ENCODE peak calls at places on chromosomes 11 and 22, in seven cellular contexts. One of them, this sample, is unnamed.

GRCh38 chr11:44563716-44564115 is 1.7 kb upstream of the CD82 start:
- ATAC-seq in activated naive CD4-positive, alpha-beta T cell treated with anti-CD3 and anti-CD28 coated beads, Interleukin-2, amount 50 U/mL, for 72 hours: no peak
- ATAC-seq in left lobe of liver: no peak
- ATAC-seq in activated T-cell treated with anti-CD3 and anti-CD28 coated beads, Interleukin-2, amount 50 U/mL, for 4 hours: no peak
- ATAC-seq in activated naive CD8-positive, alpha-beta T cell treated with anti-CD3 and anti-CD28 coated beads, Interleukin-2, amount 10 ng/mL, durations not matched to agents 7 days and 5 days: no peak
- ATAC-seq in Right ventricle myocardium superior: no peak
- ATAC-seq in aorta: no peak
- ATAC-seq in this sample: no peak

GRCh38 chr11:96279421-96280290 is 63.3 kb downstream of the MAML2 start:
- ATAC-seq in activated naive CD4-positive, alpha-beta T cell treated with anti-CD3 and anti-CD28 coated beads, Interleukin-2, amount 50 U/mL, for 72 hours: peak; percentile 73
- ATAC-seq in left lobe of liver: no peak
- ATAC-seq in activated T-cell treated with anti-CD3 and anti-CD28 coated beads, Interleukin-2, amount 50 U/mL, for 4 hours: peak; percentile 86
- ATAC-seq in activated naive CD8-positive, alpha-beta T cell treated with anti-CD3 and anti-CD28 coated beads, Interleukin-2, amount 10 ng/mL, durations not matched to agents 7 days and 5 days: peak; percentile 55
- ATAC-seq in Right ventricle myocardium superior: no peak
- ATAC-seq in aorta: no peak
- ATAC-seq in this sample: peak; percentile 94

GRCh38 chr22:29328055-29328454 is 12.6 kb upstream of the RASL10A start:
- ATAC-seq in activated naive CD4-positive, alpha-beta T cell treated with anti-CD3 and anti-CD28 coated beads, Interleukin-2, amount 50 U/mL, for 72 hours: no peak
- ATAC-seq in left lobe of liver: no peak
- ATAC-seq in activated T-cell treated with anti-CD3 and anti-CD28 coated beads, Interleukin-2, amount 50 U/mL, for 4 hours: no peak
- ATAC-seq in activated naive CD8-positive, alpha-beta T cell treated with anti-CD3 and anti-CD28 coated beads, Interleukin-2, amount 10 ng/mL, durations not matched to agents 7 days and 5 days: no peak
- ATAC-seq in Right ventricle myocardium superior: no peak
- ATAC-seq in aorta: no peak
- ATAC-seq in this sample: peak; percentile 7

GRCh38 chr22:44691796-44692661 is 10.0 kb upstream of the PRR5 start:
- ATAC-seq in activated naive CD4-positive, alpha-beta T cell treated with anti-CD3 and anti-CD28 coated beads, Interleukin-2, amount 50 U/mL, for 72 hours: no peak
- ATAC-seq in left lobe of liver: no peak
- ATAC-seq in activated T-cell treated with anti-CD3 and anti-CD28 coated beads, Interleukin-2, amount 50 U/mL, for 4 hours: no peak
- ATAC-seq in activated naive CD8-positive, alpha-beta T cell treated with anti-CD3 and anti-CD28 coated beads, Interleukin-2, amount 10 ng/mL, durations not matched to agents 7 days and 5 days: no peak
- ATAC-seq in Right ventricle myocardium superior: no peak
- ATAC-seq in aorta: no peak
- ATAC-seq in this sample: no peak

GRCh38 chr11:113255096-113255495 is 59.3 kb upstream of the TTC12 start:
- ATAC-seq in activated naive CD4-positive, alpha-beta T cell treated with anti-CD3 and anti-CD28 coated beads, Interleukin-2, amount 50 U/mL, for 72 hours: no peak
- ATAC-seq in left lobe of liver: no peak
- ATAC-seq in activated T-cell treated with anti-CD3 and anti-CD28 coated beads, Interleukin-2, amount 50 U/mL, for 4 hours: no peak
- ATAC-seq in activated naive CD8-positive, alpha-beta T cell treated with anti-CD3 and anti-CD28 coated beads, Interleukin-2, amount 10 ng/mL, durations not matched to agents 7 days and 5 days: no peak
- ATAC-seq in Right ventricle myocardium superior: no peak
- ATAC-seq in aorta: no peak
- ATAC-seq in this sample: no peak

GRCh38 chr11:11400635-11401232 is 47.7 kb upstream of the CSNK2A3 start:
- ATAC-seq in activated naive CD4-positive, alpha-beta T cell treated with anti-CD3 and anti-CD28 coated beads, Interleukin-2, amount 50 U/mL, for 72 hours: no peak
- ATAC-seq in left lobe of liver: peak; percentile 80
- ATAC-seq in activated T-cell treated with anti-CD3 and anti-CD28 coated beads, Interleukin-2, amount 50 U/mL, for 4 hours: no peak
- ATAC-seq in activated naive CD8-positive, alpha-beta T cell treated with anti-CD3 and anti-CD28 coated beads, Interleukin-2, amount 10 ng/mL, durations not matched to agents 7 days and 5 days: no peak
- ATAC-seq in Right ventricle myocardium superior: no peak
- ATAC-seq in aorta: no peak
- ATAC-seq in this sample: no peak

GRCh38 chr11:97691061-97691460 is 1301.2 kb downstream of the JRKL start:
- ATAC-seq in activated naive CD4-positive, alpha-beta T cell treated with anti-CD3 and anti-CD28 coated beads, Interleukin-2, amount 50 U/mL, for 72 hours: no peak
- ATAC-seq in left lobe of liver: no peak
- ATAC-seq in activated T-cell treated with anti-CD3 and anti-CD28 coated beads, Interleukin-2, amount 50 U/mL, for 4 hours: no peak
- ATAC-seq in activated naive CD8-positive, alpha-beta T cell treated with anti-CD3 and anti-CD28 coated beads, Interleukin-2, amount 10 ng/mL, durations not matched to agents 7 days and 5 days: no peak
- ATAC-seq in Right ventricle myocardium superior: no peak
- ATAC-seq in aorta: no peak
- ATAC-seq in this sample: no peak

GRCh38 chr22:46758867-46759290 is 3.6 kb upstream of the TBC1D22A start:
- ATAC-seq in activated naive CD4-positive, alpha-beta T cell treated with anti-CD3 and anti-CD28 coated beads, Interleukin-2, amount 50 U/mL, for 72 hours: no peak
- ATAC-seq in left lobe of liver: peak; percentile 59
- ATAC-seq in activated T-cell treated with anti-CD3 and anti-CD28 coated beads, Interleukin-2, amount 50 U/mL, for 4 hours: no peak
- ATAC-seq in activated naive CD8-positive, alpha-beta T cell treated with anti-CD3 and anti-CD28 coated beads, Interleukin-2, amount 10 ng/mL, durations not matched to agents 7 days and 5 days: no peak
- ATAC-seq in Right ventricle myocardium superior: peak; percentile 16
- ATAC-seq in aorta: no peak
- ATAC-seq in this sample: no peak

GRCh38 chr22:46173152-46173551 is 22.8 kb downstream of the PPARA start:
- ATAC-seq in activated naive CD4-positive, alpha-beta T cell treated with anti-CD3 and anti-CD28 coated beads, Interleukin-2, amount 50 U/mL, for 72 hours: no peak
- ATAC-seq in left lobe of liver: no peak
- ATAC-seq in activated T-cell treated with anti-CD3 and anti-CD28 coated beads, Interleukin-2, amount 50 U/mL, for 4 hours: no peak
- ATAC-seq in activated naive CD8-positive, alpha-beta T cell treated with anti-CD3 and anti-CD28 coated beads, Interleukin-2, amount 10 ng/mL, durations not matched to agents 7 days and 5 days: no peak
- ATAC-seq in Right ventricle myocardium superior: peak; percentile 81
- ATAC-seq in aorta: no peak
- ATAC-seq in this sample: no peak

GRCh38 chr11:78170413-78170812 is 18.0 kb downstream of the KCTD21 start:
- ATAC-seq in activated naive CD4-positive, alpha-beta T cell treated with anti-CD3 and anti-CD28 coated beads, Interleukin-2, amount 50 U/mL, for 72 hours: no peak
- ATAC-seq in left lobe of liver: peak; percentile 2
- ATAC-seq in activated T-cell treated with anti-CD3 and anti-CD28 coated beads, Interleukin-2, amount 50 U/mL, for 4 hours: no peak
- ATAC-seq in activated naive CD8-positive, alpha-beta T cell treated with anti-CD3 and anti-CD28 coated beads, Interleukin-2, amount 10 ng/mL, durations not matched to agents 7 days and 5 days: no peak
- ATAC-seq in Right ventricle myocardium superior: no peak
- ATAC-seq in aorta: no peak
- ATAC-seq in this sample: no peak

GRCh38 chr11:2380807-2381350 is 3.8 kb downstream of the CD81 start:
- ATAC-seq in activated naive CD4-positive, alpha-beta T cell treated with anti-CD3 and anti-CD28 coated beads, Interleukin-2, amount 50 U/mL, for 72 hours: no peak
- ATAC-seq in left lobe of liver: peak; percentile 23
- ATAC-seq in activated T-cell treated with anti-CD3 and anti-CD28 coated beads, Interleukin-2, amount 50 U/mL, for 4 hours: no peak
- ATAC-seq in activated naive CD8-positive, alpha-beta T cell treated with anti-CD3 and anti-CD28 coated beads, Interleukin-2, amount 10 ng/mL, durations not matched to agents 7 days and 5 days: no peak
- ATAC-seq in Right ventricle myocardium superior: peak; percentile 21
- ATAC-seq in aorta: peak; percentile 2
- ATAC-seq in this sample: no peak

GRCh38 chr22:49660794-49661781 is 166.6 kb downstream of the BRD1 start:
- ATAC-seq in activated naive CD4-positive, alpha-beta T cell treated with anti-CD3 and anti-CD28 coated beads, Interleukin-2, amount 50 U/mL, for 72 hours: no peak
- ATAC-seq in left lobe of liver: no peak
- ATAC-seq in activated T-cell treated with anti-CD3 and anti-CD28 coated beads, Interleukin-2, amount 50 U/mL, for 4 hours: no peak
- ATAC-seq in activated naive CD8-positive, alpha-beta T cell treated with anti-CD3 and anti-CD28 coated beads, Interleukin-2, amount 10 ng/mL, durations not matched to agents 7 days and 5 days: no peak
- ATAC-seq in Right ventricle myocardium superior: no peak
- ATAC-seq in aorta: no peak
- ATAC-seq in this sample: no peak

GRCh38 chr11:19938866-19939265 is 221.4 kb downstream of the DBX1 start:
- ATAC-seq in activated naive CD4-positive, alpha-beta T cell treated with anti-CD3 and anti-CD28 coated beads, Interleukin-2, amount 50 U/mL, for 72 hours: no peak
- ATAC-seq in left lobe of liver: peak; percentile 49
- ATAC-seq in activated T-cell treated with anti-CD3 and anti-CD28 coated beads, Interleukin-2, amount 50 U/mL, for 4 hours: no peak
- ATAC-seq in activated naive CD8-positive, alpha-beta T cell treated with anti-CD3 and anti-CD28 coated beads, Interleukin-2, amount 10 ng/mL, durations not matched to agents 7 days and 5 days: no peak
- ATAC-seq in Right ventricle myocardium superior: no peak
- ATAC-seq in aorta: no peak
- ATAC-seq in this sample: no peak

GRCh38 chr22:27537481-27537891 is 264.1 kb downstream of the MN1 start:
- ATAC-seq in activated naive CD4-positive, alpha-beta T cell treated with anti-CD3 and anti-CD28 coated beads, Interleukin-2, amount 50 U/mL, for 72 hours: no peak
- ATAC-seq in left lobe of liver: no peak
- ATAC-seq in activated T-cell treated with anti-CD3 and anti-CD28 coated beads, Interleukin-2, amount 50 U/mL, for 4 hours: no peak
- ATAC-seq in activated naive CD8-positive, alpha-beta T cell treated with anti-CD3 and anti-CD28 coated beads, Interleukin-2, amount 10 ng/mL, durations not matched to agents 7 days and 5 days: no peak
- ATAC-seq in Right ventricle myocardium superior: peak; percentile 59
- ATAC-seq in aorta: no peak
- ATAC-seq in this sample: no peak

GRCh38 chr22:24331468-24332440 is 61.1 kb downstream of the SPECC1L start:
- ATAC-seq in activated naive CD4-positive, alpha-beta T cell treated with anti-CD3 and anti-CD28 coated beads, Interleukin-2, amount 50 U/mL, for 72 hours: no peak
- ATAC-seq in left lobe of liver: no peak
- ATAC-seq in activated T-cell treated with anti-CD3 and anti-CD28 coated beads, Interleukin-2, amount 50 U/mL, for 4 hours: no peak
- ATAC-seq in activated naive CD8-positive, alpha-beta T cell treated with anti-CD3 and anti-CD28 coated beads, Interleukin-2, amount 10 ng/mL, durations not matched to agents 7 days and 5 days: no peak
- ATAC-seq in Right ventricle myocardium superior: no peak
- ATAC-seq in aorta: no peak
- ATAC-seq in this sample: no peak

GRCh38 chr11:9231848-9232177 is 33.3 kb downstream of the DENND5A start:
- ATAC-seq in activated naive CD4-positive, alpha-beta T cell treated with anti-CD3 and anti-CD28 coated beads, Interleukin-2, amount 50 U/mL, for 72 hours: peak; percentile 70
- ATAC-seq in left lobe of liver: peak; percentile 80
- ATAC-seq in activated T-cell treated with anti-CD3 and anti-CD28 coated beads, Interleukin-2, amount 50 U/mL, for 4 hours: peak; percentile 41
- ATAC-seq in activated naive CD8-positive, alpha-beta T cell treated with anti-CD3 and anti-CD28 coated beads, Interleukin-2, amount 10 ng/mL, durations not matched to agents 7 days and 5 days: peak; percentile 58
- ATAC-seq in Right ventricle myocardium superior: peak; percentile 81
- ATAC-seq in aorta: no peak
- ATAC-seq in this sample: no peak

GRCh38 chr11:444397-445144 is 2.8 kb upstream of the ANO9 start:
- ATAC-seq in activated naive CD4-positive, alpha-beta T cell treated with anti-CD3 and anti-CD28 coated beads, Interleukin-2, amount 50 U/mL, for 72 hours: no peak
- ATAC-seq in left lobe of liver: no peak
- ATAC-seq in activated T-cell treated with anti-CD3 and anti-CD28 coated beads, Interleukin-2, amount 50 U/mL, for 4 hours: no peak
- ATAC-seq in activated naive CD8-positive, alpha-beta T cell treated with anti-CD3 and anti-CD28 coated beads, Interleukin-2, amount 10 ng/mL, durations not matched to agents 7 days and 5 days: no peak
- ATAC-seq in Right ventricle myocardium superior: no peak
- ATAC-seq in aorta: no peak
- ATAC-seq in this sample: no peak

GRCh38 chr11:129265125-129265788 is 73.1 kb upstream of the ARHGAP32 start:
- ATAC-seq in activated naive CD4-positive, alpha-beta T cell treated with anti-CD3 and anti-CD28 coated beads, Interleukin-2, amount 50 U/mL, for 72 hours: peak; percentile 65
- ATAC-seq in left lobe of liver: no peak
- ATAC-seq in activated T-cell treated with anti-CD3 and anti-CD28 coated beads, Interleukin-2, amount 50 U/mL, for 4 hours: no peak
- ATAC-seq in activated naive CD8-positive, alpha-beta T cell treated with anti-CD3 and anti-CD28 coated beads, Interleukin-2, amount 10 ng/mL, durations not matched to agents 7 days and 5 days: no peak
- ATAC-seq in Right ventricle myocardium superior: no peak
- ATAC-seq in aorta: no peak
- ATAC-seq in this sample: no peak

GRCh38 chr22:30582788-30583575 is 8.5 kb upstream of the GAL3ST1 start:
- ATAC-seq in activated naive CD4-positive, alpha-beta T cell treated with anti-CD3 and anti-CD28 coated beads, Interleukin-2, amount 50 U/mL, for 72 hours: no peak
- ATAC-seq in left lobe of liver: no peak
- ATAC-seq in activated T-cell treated with anti-CD3 and anti-CD28 coated beads, Interleukin-2, amount 50 U/mL, for 4 hours: no peak
- ATAC-seq in activated naive CD8-positive, alpha-beta T cell treated with anti-CD3 and anti-CD28 coated beads, Interleukin-2, amount 10 ng/mL, durations not matched to agents 7 days and 5 days: no peak
- ATAC-seq in Right ventricle myocardium superior: no peak
- ATAC-seq in aorta: no peak
- ATAC-seq in this sample: no peak

GRCh38 chr11:6647282-6647679 is 8.3 kb downstream of the DCHS1 start:
- ATAC-seq in activated naive CD4-positive, alpha-beta T cell treated with anti-CD3 and anti-CD28 coated beads, Interleukin-2, amount 50 U/mL, for 72 hours: peak; percentile 8
- ATAC-seq in left lobe of liver: peak; percentile 22
- ATAC-seq in activated T-cell treated with anti-CD3 and anti-CD28 coated beads, Interleukin-2, amount 50 U/mL, for 4 hours: no peak
- ATAC-seq in activated naive CD8-positive, alpha-beta T cell treated with anti-CD3 and anti-CD28 coated beads, Interleukin-2, amount 10 ng/mL, durations not matched to agents 7 days and 5 days: no peak
- ATAC-seq in Right ventricle myocardium superior: peak; percentile 47
- ATAC-seq in aorta: peak; percentile 12
- ATAC-seq in this sample: no peak

GRCh38 chr11:119666463-119667131 is 62.4 kb downstream of the NECTIN1 start:
- ATAC-seq in activated naive CD4-positive, alpha-beta T cell treated with anti-CD3 and anti-CD28 coated beads, Interleukin-2, amount 50 U/mL, for 72 hours: peak; percentile 90
- ATAC-seq in left lobe of liver: peak; percentile 99
- ATAC-seq in activated T-cell treated with anti-CD3 and anti-CD28 coated beads, Interleukin-2, amount 50 U/mL, for 4 hours: peak; percentile 86
- ATAC-seq in activated naive CD8-positive, alpha-beta T cell treated with anti-CD3 and anti-CD28 coated beads, Interleukin-2, amount 10 ng/mL, durations not matched to agents 7 days and 5 days: peak; percentile 75
- ATAC-seq in Right ventricle myocardium superior: peak; percentile 95
- ATAC-seq in aorta: peak; percentile 91
- ATAC-seq in this sample: peak; percentile 89

GRCh38 chr11:47104337-47104950 is 72.2 kb downstream of the ARFGAP2 start:
- ATAC-seq in activated naive CD4-positive, alpha-beta T cell treated with anti-CD3 and anti-CD28 coated beads, Interleukin-2, amount 50 U/mL, for 72 hours: no peak
- ATAC-seq in left lobe of liver: no peak
- ATAC-seq in activated T-cell treated with anti-CD3 and anti-CD28 coated beads, Interleukin-2, amount 50 U/mL, for 4 hours: no peak
- ATAC-seq in activated naive CD8-positive, alpha-beta T cell treated with anti-CD3 and anti-CD28 coated beads, Interleukin-2, amount 10 ng/mL, durations not matched to agents 7 days and 5 days: no peak
- ATAC-seq in Right ventricle myocardium superior: no peak
- ATAC-seq in aorta: no peak
- ATAC-seq in this sample: no peak

GRCh38 chr11:57345555-57346151 is 7.5 kb downstream of the P2RX3 start:
- ATAC-seq in activated naive CD4-positive, alpha-beta T cell treated with anti-CD3 and anti-CD28 coated beads, Interleukin-2, amount 50 U/mL, for 72 hours: peak; percentile 85
- ATAC-seq in left lobe of liver: peak; percentile 89
- ATAC-seq in activated T-cell treated with anti-CD3 and anti-CD28 coated beads, Interleukin-2, amount 50 U/mL, for 4 hours: peak; percentile 84
- ATAC-seq in activated naive CD8-positive, alpha-beta T cell treated with anti-CD3 and anti-CD28 coated beads, Interleukin-2, amount 10 ng/mL, durations not matched to agents 7 days and 5 days: peak; percentile 44
- ATAC-seq in Right ventricle myocardium superior: peak; percentile 89
- ATAC-seq in aorta: peak; percentile 74
- ATAC-seq in this sample: peak; percentile 78

GRCh38 chr22:36152088-36152487 is 8.5 kb downstream of the APOL3 start:
- ATAC-seq in activated naive CD4-positive, alpha-beta T cell treated with anti-CD3 and anti-CD28 coated beads, Interleukin-2, amount 50 U/mL, for 72 hours: no peak
- ATAC-seq in left lobe of liver: no peak
- ATAC-seq in activated T-cell treated with anti-CD3 and anti-CD28 coated beads, Interleukin-2, amount 50 U/mL, for 4 hours: no peak
- ATAC-seq in activated naive CD8-positive, alpha-beta T cell treated with anti-CD3 and anti-CD28 coated beads, Interleukin-2, amount 10 ng/mL, durations not matched to agents 7 days and 5 days: no peak
- ATAC-seq in Right ventricle myocardium superior: no peak
- ATAC-seq in aorta: no peak
- ATAC-seq in this sample: no peak

GRCh38 chr11:34065505-34066203 is 14.1 kb downstream of the CAPRIN1 start:
- ATAC-seq in activated naive CD4-positive, alpha-beta T cell treated with anti-CD3 and anti-CD28 coated beads, Interleukin-2, amount 50 U/mL, for 72 hours: peak; percentile 67
- ATAC-seq in left lobe of liver: no peak
- ATAC-seq in activated T-cell treated with anti-CD3 and anti-CD28 coated beads, Interleukin-2, amount 50 U/mL, for 4 hours: peak; percentile 71
- ATAC-seq in activated naive CD8-positive, alpha-beta T cell treated with anti-CD3 and anti-CD28 coated beads, Interleukin-2, amount 10 ng/mL, durations not matched to agents 7 days and 5 days: no peak
- ATAC-seq in Right ventricle myocardium superior: no peak
- ATAC-seq in aorta: no peak
- ATAC-seq in this sample: peak; percentile 78

GRCh38 chr11:45079075-45079444 is 67.4 kb upstream of the PRDM11 start:
- ATAC-seq in activated naive CD4-positive, alpha-beta T cell treated with anti-CD3 and anti-CD28 coated beads, Interleukin-2, amount 50 U/mL, for 72 hours: no peak
- ATAC-seq in left lobe of liver: peak; percentile 10
- ATAC-seq in activated T-cell treated with anti-CD3 and anti-CD28 coated beads, Interleukin-2, amount 50 U/mL, for 4 hours: no peak
- ATAC-seq in activated naive CD8-positive, alpha-beta T cell treated with anti-CD3 and anti-CD28 coated beads, Interleukin-2, amount 10 ng/mL, durations not matched to agents 7 days and 5 days: no peak
- ATAC-seq in Right ventricle myocardium superior: peak; percentile 15
- ATAC-seq in aorta: no peak
- ATAC-seq in this sample: no peak

GRCh38 chr11:2951235-2952110 is 22.3 kb upstream of the PHLDA2 start:
- ATAC-seq in activated naive CD4-positive, alpha-beta T cell treated with anti-CD3 and anti-CD28 coated beads, Interleukin-2, amount 50 U/mL, for 72 hours: no peak
- ATAC-seq in left lobe of liver: no peak
- ATAC-seq in activated T-cell treated with anti-CD3 and anti-CD28 coated beads, Interleukin-2, amount 50 U/mL, for 4 hours: no peak
- ATAC-seq in activated naive CD8-positive, alpha-beta T cell treated with anti-CD3 and anti-CD28 coated beads, Interleukin-2, amount 10 ng/mL, durations not matched to agents 7 days and 5 days: no peak
- ATAC-seq in Right ventricle myocardium superior: no peak
- ATAC-seq in aorta: no peak
- ATAC-seq in this sample: peak; percentile 38

GRCh38 chr11:720642-721346 is 14.8 kb downstream of the EPS8L2 start:
- ATAC-seq in activated naive CD4-positive, alpha-beta T cell treated with anti-CD3 and anti-CD28 coated beads, Interleukin-2, amount 50 U/mL, for 72 hours: peak; percentile 40
- ATAC-seq in left lobe of liver: peak; percentile 73
- ATAC-seq in activated T-cell treated with anti-CD3 and anti-CD28 coated beads, Interleukin-2, amount 50 U/mL, for 4 hours: peak; percentile 80
- ATAC-seq in activated naive CD8-positive, alpha-beta T cell treated with anti-CD3 and anti-CD28 coated beads, Interleukin-2, amount 10 ng/mL, durations not matched to agents 7 days and 5 days: peak; percentile 68
- ATAC-seq in Right ventricle myocardium superior: peak; percentile 44
- ATAC-seq in aorta: no peak
- ATAC-seq in this sample: peak; percentile 75

GRCh38 chr11:18715476-18715875 is 10.5 kb downstream of the IGSF22 start:
- ATAC-seq in activated naive CD4-positive, alpha-beta T cell treated with anti-CD3 and anti-CD28 coated beads, Interleukin-2, amount 50 U/mL, for 72 hours: no peak
- ATAC-seq in left lobe of liver: no peak
- ATAC-seq in activated T-cell treated with anti-CD3 and anti-CD28 coated beads, Interleukin-2, amount 50 U/mL, for 4 hours: no peak
- ATAC-seq in activated naive CD8-positive, alpha-beta T cell treated with anti-CD3 and anti-CD28 coated beads, Interleukin-2, amount 10 ng/mL, durations not matched to agents 7 days and 5 days: no peak
- ATAC-seq in Right ventricle myocardium superior: no peak
- ATAC-seq in aorta: no peak
- ATAC-seq in this sample: no peak

GRCh38 chr22:17537155-17537554 is 26.1 kb upstream of the SLC25A18 start:
- ATAC-seq in activated naive CD4-positive, alpha-beta T cell treated with anti-CD3 and anti-CD28 coated beads, Interleukin-2, amount 50 U/mL, for 72 hours: no peak
- ATAC-seq in left lobe of liver: peak; percentile 29
- ATAC-seq in activated T-cell treated with anti-CD3 and anti-CD28 coated beads, Interleukin-2, amount 50 U/mL, for 4 hours: no peak
- ATAC-seq in activated naive CD8-positive, alpha-beta T cell treated with anti-CD3 and anti-CD28 coated beads, Interleukin-2, amount 10 ng/mL, durations not matched to agents 7 days and 5 days: no peak
- ATAC-seq in Right ventricle myocardium superior: no peak
- ATAC-seq in aorta: no peak
- ATAC-seq in this sample: no peak

GRCh38 chr11:126438691-126439090 is 83.2 kb downstream of the ST3GAL4 start:
- ATAC-seq in activated naive CD4-positive, alpha-beta T cell treated with anti-CD3 and anti-CD28 coated beads, Interleukin-2, amount 50 U/mL, for 72 hours: no peak
- ATAC-seq in left lobe of liver: no peak
- ATAC-seq in activated T-cell treated with anti-CD3 and anti-CD28 coated beads, Interleukin-2, amount 50 U/mL, for 4 hours: no peak
- ATAC-seq in activated naive CD8-positive, alpha-beta T cell treated with anti-CD3 and anti-CD28 coated beads, Interleukin-2, amount 10 ng/mL, durations not matched to agents 7 days and 5 days: no peak
- ATAC-seq in Right ventricle myocardium superior: peak; percentile 28
- ATAC-seq in aorta: no peak
- ATAC-seq in this sample: no peak

GRCh38 chr11:87453531-87454089 is 415.9 kb downstream of the TMEM135 start:
- ATAC-seq in activated naive CD4-positive, alpha-beta T cell treated with anti-CD3 and anti-CD28 coated beads, Interleukin-2, amount 50 U/mL, for 72 hours: no peak
- ATAC-seq in left lobe of liver: no peak
- ATAC-seq in activated T-cell treated with anti-CD3 and anti-CD28 coated beads, Interleukin-2, amount 50 U/mL, for 4 hours: no peak
- ATAC-seq in activated naive CD8-positive, alpha-beta T cell treated with anti-CD3 and anti-CD28 coated beads, Interleukin-2, amount 10 ng/mL, durations not matched to agents 7 days and 5 days: no peak
- ATAC-seq in Right ventricle myocardium superior: no peak
- ATAC-seq in aorta: no peak
- ATAC-seq in this sample: no peak

GRCh38 chr11:35798983-35799382 is 136.4 kb downstream of the TRIM44 start:
- ATAC-seq in activated naive CD4-positive, alpha-beta T cell treated with anti-CD3 and anti-CD28 coated beads, Interleukin-2, amount 50 U/mL, for 72 hours: no peak
- ATAC-seq in left lobe of liver: peak; percentile 81
- ATAC-seq in activated T-cell treated with anti-CD3 and anti-CD28 coated beads, Interleukin-2, amount 50 U/mL, for 4 hours: no peak
- ATAC-seq in activated naive CD8-positive, alpha-beta T cell treated with anti-CD3 and anti-CD28 coated beads, Interleukin-2, amount 10 ng/mL, durations not matched to agents 7 days and 5 days: no peak
- ATAC-seq in Right ventricle myocardium superior: peak; percentile 27
- ATAC-seq in aorta: no peak
- ATAC-seq in this sample: no peak

GRCh38 chr11:81098471-81098870 is 1635.2 kb downstream of the FAM181B start:
- ATAC-seq in activated naive CD4-positive, alpha-beta T cell treated with anti-CD3 and anti-CD28 coated beads, Interleukin-2, amount 50 U/mL, for 72 hours: no peak
- ATAC-seq in left lobe of liver: no peak
- ATAC-seq in activated T-cell treated with anti-CD3 and anti-CD28 coated beads, Interleukin-2, amount 50 U/mL, for 4 hours: no peak
- ATAC-seq in activated naive CD8-positive, alpha-beta T cell treated with anti-CD3 and anti-CD28 coated beads, Interleukin-2, amount 10 ng/mL, durations not matched to agents 7 days and 5 days: no peak
- ATAC-seq in Right ventricle myocardium superior: peak; percentile 43
- ATAC-seq in aorta: no peak
- ATAC-seq in this sample: no peak

GRCh38 chr11:74268451-74268850 is 43.0 kb downstream of the P4HA3 start:
- ATAC-seq in activated naive CD4-positive, alpha-beta T cell treated with anti-CD3 and anti-CD28 coated beads, Interleukin-2, amount 50 U/mL, for 72 hours: no peak
- ATAC-seq in left lobe of liver: no peak
- ATAC-seq in activated T-cell treated with anti-CD3 and anti-CD28 coated beads, Interleukin-2, amount 50 U/mL, for 4 hours: no peak
- ATAC-seq in activated naive CD8-positive, alpha-beta T cell treated with anti-CD3 and anti-CD28 coated beads, Interleukin-2, amount 10 ng/mL, durations not matched to agents 7 days and 5 days: no peak
- ATAC-seq in Right ventricle myocardium superior: no peak
- ATAC-seq in aorta: no peak
- ATAC-seq in this sample: no peak

This sample was measured in activated T-helper 17 cell treated with anti-CD3 and anti-CD28 coated beads, Interleukin-2, amount 50 U/mL, for 72 hours.